ENCODE peak calls at places on chromosome 9, in nine cellular contexts. B is dorsolateral prefrontal cortex, T is DND-41, A is fibroblast of mammary gland, Z is mucosa of descending colon, C is PC-3, F is WERI-Rb-1, D is right lobe of liver, W is psoas muscle. L is an unnamed sample.

GRCh38 chr9:122127396-122127798 is 32.2 kb downstream of the NDUFA8 start:
- DNase-seq in B (peak; percentile 82), T (no peak), A (no peak), Z (no peak), C (no peak), F (no peak), D (no peak), W (no peak), L (no peak)

GRCh38 chr9:22415941-22416691 is 30.5 kb upstream of the DMRTA1 start:
- DNase-seq in B (no peak), T (no peak), A (no peak), Z (no peak), C (peak; percentile 41), F (no peak), D (no peak), W (no peak), L (no peak)

GRCh38 chr9:134571946-134572914 is 69.4 kb upstream of the COL5A1 start:
- DNase-seq in B (no peak), T (peak; percentile 9), A (no peak), Z (peak; percentile 25), C (no peak), F (no peak), D (peak; percentile 39), W (no peak), L (no peak)

GRCh38 chr9:111854799-111855198 is 41.8 kb upstream of the UGCG start:
- DNase-seq in B (no peak), T (no peak), A (peak; percentile 71), Z (no peak), C (no peak), F (no peak), D (no peak), W (no peak), L (no peak)

GRCh38 chr9:109020581-109020980 is 7.3 kb upstream of the CTNNAL1 start:
- DNase-seq in B (no peak), T (no peak), A (no peak), Z (no peak), C (no peak), F (no peak), D (no peak), W (no peak), L (no peak)

GRCh38 chr9:94868462-94868861 is 142.0 kb downstream of the AOPEP start:
- DNase-seq in B (no peak), T (no peak), A (no peak), Z (no peak), C (no peak), F (no peak), D (no peak), W (no peak), L (no peak)

GRCh38 chr9:136186386-136186785 is 18.5 kb downstream of the LHX3 start:
- DNase-seq in B (no peak), T (no peak), A (no peak), Z (no peak), C (no peak), F (no peak), D (no peak), W (no peak), L (no peak)

GRCh38 chr9:89678394-89679005 is 73.7 kb downstream of the GADD45G start:
- DNase-seq in B (no peak), T (no peak), A (no peak), Z (no peak), C (no peak), F (no peak), D (no peak), W (no peak), L (no peak)

GRCh38 chr9:133515240-133515610 is 9.5 kb downstream of the MYMK start:
- DNase-seq in B (no peak), T (no peak), A (no peak), Z (peak; percentile 34), C (no peak), F (no peak), D (no peak), W (peak; percentile 10), L (no peak)

GRCh38 chr9:122190597-122191381 is 31.1 kb downstream of the MORN5 start:
- DNase-seq in B (peak; percentile 64), T (peak; percentile 18), A (no peak), Z (no peak), C (peak; percentile 88), F (no peak), D (peak; percentile 68), W (no peak), L (peak; percentile 41)

GRCh38 chr9:89460551-89460950 is 37.4 kb downstream of the SEMA4D start:
- DNase-seq in B (no peak), T (no peak), A (no peak), Z (peak; percentile 29), C (no peak), F (no peak), D (no peak), W (no peak), L (no peak)

GRCh38 chr9:121743441-121744001 is 92.1 kb downstream of the DAB2IP start:
- DNase-seq in B (peak; percentile 78), T (no peak), A (peak; percentile 81), Z (peak; percentile 86), C (peak; percentile 82), F (peak; percentile 89), D (peak; percentile 92), W (peak; percentile 87), L (peak; percentile 92)

GRCh38 chr9:133837644-133838597 is 99.8 kb upstream of the SARDH start:
- DNase-seq in B (no peak), T (no peak), A (no peak), Z (no peak), C (no peak), F (peak; percentile 71), D (peak; percentile 36), W (no peak), L (no peak)

DNA sequence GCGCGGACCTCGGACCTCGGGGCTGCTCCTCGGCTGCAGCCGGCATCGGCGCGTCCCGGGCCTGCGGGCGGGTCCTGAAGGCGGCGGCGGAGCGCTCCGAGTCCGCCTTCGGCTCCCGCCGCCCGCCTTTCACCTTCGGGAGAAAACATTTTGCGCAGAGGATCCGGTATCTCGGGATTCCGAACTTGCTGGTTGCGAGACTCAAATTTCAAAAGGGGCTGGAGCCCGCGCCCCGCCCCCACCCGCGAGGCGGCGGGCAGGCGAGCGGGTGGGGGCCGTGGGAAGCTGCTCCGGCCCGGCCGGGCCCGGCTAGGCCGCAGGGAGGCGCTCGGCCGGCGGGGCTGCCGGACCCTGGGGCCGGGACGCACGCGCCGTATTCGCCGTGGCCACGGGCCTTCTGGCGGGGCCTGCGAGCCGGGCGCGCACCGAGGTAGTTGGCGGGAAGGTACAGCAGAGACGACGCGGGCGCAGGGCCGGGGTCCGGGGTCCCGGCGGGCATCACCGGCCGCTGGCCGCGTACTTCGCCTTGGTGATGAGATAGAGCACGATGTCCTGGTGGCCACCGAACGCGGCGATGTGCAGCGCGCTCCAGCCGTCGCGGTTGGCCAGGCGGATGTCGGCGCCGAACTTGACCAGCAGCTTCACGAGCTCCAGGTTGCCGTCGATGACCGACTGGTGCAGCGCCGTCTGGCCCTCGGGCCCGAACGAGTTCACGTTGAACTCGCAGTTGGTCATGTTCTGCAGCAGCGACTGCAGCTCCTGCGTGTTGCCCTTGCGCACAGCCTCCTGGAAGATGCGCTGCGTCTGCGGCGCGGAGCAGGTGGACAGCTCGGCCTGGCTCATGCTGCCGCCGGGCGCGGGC is 754 bp downstream of the NRARP start:
- DNase-seq in B (no peak), T (no peak), A (peak; percentile 30), Z (peak; percentile 65), C (peak; percentile 64), F (peak; percentile 59), D (peak; percentile 61), W (peak; percentile 29), L (no peak)
- TF ChIP-seq CTCF in B (peak; percentile 22), T (no peak), A (no peak), Z (no peak), C (no peak), F (peak; percentile 44), D (peak; percentile 22), W (peak; percentile 24), L (peak; percentile 8)

GRCh38 chr9:129875181-129875611 is 39.9 kb downstream of the USP20 start:
- DNase-seq in B (no peak), T (no peak), A (no peak), Z (peak; percentile 47), C (no peak), F (peak; percentile 55), D (peak; percentile 40), W (no peak), L (no peak)
- TF ChIP-seq CTCF in B (no peak), T (peak; percentile 50), A (no peak), Z (no peak), C (no peak), F (peak; percentile 75), D (no peak), W (no peak), L (peak; percentile 59)

GRCh38 chr9:117722108-117722761 is 18.0 kb downstream of the TLR4 start:
- DNase-seq in B (no peak), T (no peak), A (no peak), Z (no peak), C (no peak), F (no peak), D (no peak), W (no peak), L (no peak)
- TF ChIP-seq CTCF in B (no peak), T (no peak), A (no peak), Z (no peak), C (no peak), F (no peak), D (no peak), W (no peak), L (no peak)

GRCh38 chr9:96064838-96065481 is 189.5 kb downstream of the ERCC6L2 start:
- DNase-seq in B (no peak), T (no peak), A (no peak), Z (no peak), C (no peak), F (no peak), D (no peak), W (no peak), L (no peak)

GRCh38 chr9:96058218-96058617 is 182.7 kb downstream of the ERCC6L2 start:
- DNase-seq in B (no peak), T (no peak), A (no peak), Z (no peak), C (no peak), F (no peak), D (no peak), W (no peak), L (no peak)

GRCh38 chr9:96062854-96063253 is 187.4 kb downstream of the ERCC6L2 start:
- DNase-seq in B (no peak), T (no peak), A (no peak), Z (no peak), C (no peak), F (no peak), D (no peak), W (no peak), L (no peak)

GRCh38 chr9:96062051-96062450 is 186.6 kb downstream of the ERCC6L2 start:
- DNase-seq in B (no peak), T (no peak), A (peak; percentile 21), Z (no peak), C (no peak), F (no peak), D (no peak), W (no peak), L (no peak)

DNA sequence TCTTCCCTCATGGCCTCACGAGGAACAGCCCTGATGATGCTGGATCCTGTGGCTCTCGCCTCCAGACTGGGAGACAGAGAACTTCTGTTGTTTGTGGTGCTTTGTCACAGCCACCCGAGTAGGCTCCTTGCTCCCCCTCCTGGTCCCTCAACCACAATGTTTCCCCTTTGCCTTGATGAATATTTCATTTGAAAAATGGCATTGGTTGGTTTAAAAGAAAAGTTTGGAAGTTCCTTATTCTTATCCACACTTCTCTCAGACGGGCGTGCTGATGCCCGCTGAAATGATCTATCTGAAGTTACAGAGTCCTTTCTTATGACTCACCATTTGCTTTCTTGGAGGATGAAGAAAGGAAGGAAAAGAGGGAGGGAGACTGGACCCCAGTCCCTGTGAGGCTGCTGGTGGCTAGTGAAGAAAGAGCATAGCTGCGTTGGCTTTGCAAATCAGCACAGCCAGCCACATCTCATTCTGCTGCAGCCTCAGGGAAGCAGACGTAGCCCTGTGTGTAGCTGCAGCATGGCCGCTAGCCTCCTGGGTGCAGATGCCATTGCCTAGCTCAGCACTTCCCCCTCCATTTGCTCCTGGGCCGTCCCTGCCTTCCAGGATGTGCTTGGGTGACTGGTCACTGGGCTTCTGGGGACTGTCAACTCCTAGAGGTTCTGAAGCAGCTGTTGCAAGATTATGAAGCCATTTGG is 185.9 kb downstream of the ERCC6L2 start:
- DNase-seq in B (peak; percentile 66), T (peak; percentile 43), A (peak; percentile 65), Z (no peak), C (peak; percentile 35), F (peak; percentile 53), D (no peak), W (no peak), L (peak; percentile 19)
- TF ChIP-seq CTCF in B (peak; percentile 52), T (peak; percentile 62), A (peak; percentile 35), Z (no peak), C (peak; percentile 51), F (peak; percentile 76), D (peak; percentile 66), W (peak; percentile 21), L (peak; percentile 69)